ENCODE peak calls at places on chromosomes 12 and 14, in eight cellular contexts. One of them, this sample, is unnamed.

GRCh38 chr12:124684971-124685688 is 117.7 kb upstream of the NCOR2 start:
- DNase-seq in adrenal gland: peak
- DNase-seq in aorta: no peak
- DNase-seq in neural progenitor cell: no peak
- DNase-seq in SK-N-MC: no peak
- DNase-seq in choroid plexus epithelial cell: peak
- DNase-seq in CD4-positive, CD25-positive, alpha-beta regulatory T cell: no peak
- DNase-seq in A549: peak
- DNase-seq in this sample: no peak

GRCh38 chr12:48296586-48297396 is 53.9 kb downstream of the ZNF641 start:
- DNase-seq in CD4-positive, CD25-positive, alpha-beta regulatory T cell: no peak
- DNase-seq in adrenal gland: peak
- DNase-seq in aorta: peak
- DNase-seq in choroid plexus epithelial cell: peak
- DNase-seq in A549: no peak
- DNase-seq in neural progenitor cell: peak
- DNase-seq in SK-N-MC: peak
- DNase-seq in this sample: no peak

GRCh38 chr12:27048822-27049752 is 26.7 kb downstream of the MED21 start:
- DNase-seq in SK-N-MC: peak
- DNase-seq in A549: no peak
- DNase-seq in CD4-positive, CD25-positive, alpha-beta regulatory T cell: no peak
- DNase-seq in aorta: no peak
- DNase-seq in adrenal gland: no peak
- DNase-seq in neural progenitor cell: no peak
- DNase-seq in choroid plexus epithelial cell: peak
- DNase-seq in this sample: no peak

GRCh38 chr14:68248481-68249255 is 429.1 kb downstream of the RAD51B start:
- DNase-seq in CD4-positive, CD25-positive, alpha-beta regulatory T cell: peak
- DNase-seq in SK-N-MC: peak
- DNase-seq in aorta: peak
- DNase-seq in choroid plexus epithelial cell: peak
- DNase-seq in neural progenitor cell: peak
- DNase-seq in adrenal gland: peak
- DNase-seq in A549: peak
- DNase-seq in this sample: peak

GRCh38 chr14:27384124-27384523 is 786.3 kb upstream of the NOVA1 start:
- DNase-seq in aorta: no peak
- DNase-seq in adrenal gland: no peak
- DNase-seq in A549: no peak
- DNase-seq in choroid plexus epithelial cell: no peak
- DNase-seq in SK-N-MC: no peak
- DNase-seq in neural progenitor cell: no peak
- DNase-seq in CD4-positive, CD25-positive, alpha-beta regulatory T cell: no peak
- DNase-seq in this sample: no peak

GRCh38 chr14:53967606-53968005 is 11.0 kb upstream of the BMP4 start:
- DNase-seq in choroid plexus epithelial cell: no peak
- DNase-seq in SK-N-MC: no peak
- DNase-seq in CD4-positive, CD25-positive, alpha-beta regulatory T cell: no peak
- DNase-seq in A549: no peak
- DNase-seq in aorta: no peak
- DNase-seq in neural progenitor cell: no peak
- DNase-seq in adrenal gland: no peak
- DNase-seq in this sample: no peak

GRCh38 chr14:55976619-55977018 is 141.6 kb upstream of the PELI2 start:
- DNase-seq in SK-N-MC: no peak
- DNase-seq in aorta: no peak
- DNase-seq in neural progenitor cell: no peak
- DNase-seq in adrenal gland: peak
- DNase-seq in A549: no peak
- DNase-seq in choroid plexus epithelial cell: no peak
- DNase-seq in CD4-positive, CD25-positive, alpha-beta regulatory T cell: no peak
- DNase-seq in this sample: no peak

GRCh38 chr12:18141583-18141982 is 51.6 kb upstream of the RERGL start:
- DNase-seq in adrenal gland: no peak
- DNase-seq in choroid plexus epithelial cell: peak
- DNase-seq in SK-N-MC: no peak
- DNase-seq in CD4-positive, CD25-positive, alpha-beta regulatory T cell: no peak
- DNase-seq in neural progenitor cell: no peak
- DNase-seq in A549: no peak
- DNase-seq in aorta: no peak
- DNase-seq in this sample: no peak

GRCh38 chr12:58176296-58176869 is 235.0 kb downstream of the ATP23 start:
- DNase-seq in adrenal gland: no peak
- DNase-seq in choroid plexus epithelial cell: peak
- DNase-seq in aorta: no peak
- DNase-seq in SK-N-MC: no peak
- DNase-seq in neural progenitor cell: peak
- DNase-seq in CD4-positive, CD25-positive, alpha-beta regulatory T cell: no peak
- DNase-seq in A549: peak
- DNase-seq in this sample: no peak

GRCh38 chr14:101118746-101119610 is 215.5 kb upstream of the RTL1 start:
- DNase-seq in A549: no peak
- DNase-seq in adrenal gland: no peak
- DNase-seq in neural progenitor cell: no peak
- DNase-seq in CD4-positive, CD25-positive, alpha-beta regulatory T cell: no peak
- DNase-seq in aorta: no peak
- DNase-seq in choroid plexus epithelial cell: no peak
- DNase-seq in SK-N-MC: no peak
- DNase-seq in this sample: no peak

GRCh38 chr12:80838024-80838658 is 99.6 kb downstream of the LIN7A start:
- DNase-seq in neural progenitor cell: no peak
- DNase-seq in A549: no peak
- DNase-seq in CD4-positive, CD25-positive, alpha-beta regulatory T cell: no peak
- DNase-seq in aorta: no peak
- DNase-seq in choroid plexus epithelial cell: no peak
- DNase-seq in SK-N-MC: no peak
- DNase-seq in adrenal gland: no peak
- DNase-seq in this sample: no peak

GRCh38 chr12:49645151-49646039 is 22.0 kb downstream of the PRPF40B start:
- DNase-seq in SK-N-MC: no peak
- DNase-seq in adrenal gland: no peak
- DNase-seq in choroid plexus epithelial cell: no peak
- DNase-seq in A549: no peak
- DNase-seq in neural progenitor cell: no peak
- DNase-seq in aorta: no peak
- DNase-seq in CD4-positive, CD25-positive, alpha-beta regulatory T cell: no peak
- DNase-seq in this sample: no peak

GRCh38 chr14:104368751-104369100 is 210.8 kb upstream of the C14orf180 start:
- DNase-seq in choroid plexus epithelial cell: no peak
- DNase-seq in adrenal gland: no peak
- DNase-seq in CD4-positive, CD25-positive, alpha-beta regulatory T cell: no peak
- DNase-seq in A549: no peak
- DNase-seq in aorta: peak
- DNase-seq in SK-N-MC: no peak
- DNase-seq in neural progenitor cell: no peak
- DNase-seq in this sample: no peak
- H3K4me3 ChIP-seq in choroid plexus epithelial cell: no peak
- H3K4me3 ChIP-seq in adrenal gland: no peak
- H3K4me3 ChIP-seq in CD4-positive, CD25-positive, alpha-beta regulatory T cell: no peak
- H3K4me3 ChIP-seq in A549: no peak
- H3K4me3 ChIP-seq in aorta: no peak
- H3K4me3 ChIP-seq in SK-N-MC: no peak
- H3K4me3 ChIP-seq in neural progenitor cell: no peak
- H3K4me3 ChIP-seq in this sample: no peak

GRCh38 chr12:52007982-52008510 is 1.3 kb downstream of the TAMALIN start:
- DNase-seq in A549: no peak
- DNase-seq in adrenal gland: no peak
- DNase-seq in aorta: no peak
- DNase-seq in SK-N-MC: no peak
- DNase-seq in neural progenitor cell: no peak
- DNase-seq in CD4-positive, CD25-positive, alpha-beta regulatory T cell: no peak
- DNase-seq in choroid plexus epithelial cell: no peak
- DNase-seq in this sample: no peak

GRCh38 chr12:52006726-52007157 is at the start of gene TAMALIN:
- DNase-seq in neural progenitor cell: peak
- DNase-seq in aorta: peak
- DNase-seq in SK-N-MC: no peak
- DNase-seq in CD4-positive, CD25-positive, alpha-beta regulatory T cell: peak
- DNase-seq in adrenal gland: peak
- DNase-seq in A549: no peak
- DNase-seq in choroid plexus epithelial cell: peak
- DNase-seq in this sample: peak

GRCh38 chr12:52005218-52005902 is 1.4 kb upstream of the TAMALIN start:
- DNase-seq in adrenal gland: no peak
- DNase-seq in choroid plexus epithelial cell: no peak
- DNase-seq in neural progenitor cell: no peak
- DNase-seq in SK-N-MC: no peak
- DNase-seq in A549: no peak
- DNase-seq in CD4-positive, CD25-positive, alpha-beta regulatory T cell: no peak
- DNase-seq in aorta: no peak
- DNase-seq in this sample: no peak

GRCh38 chr12:52007158-52007921 is 594 bp downstream of the TAMALIN start:
- DNase-seq in CD4-positive, CD25-positive, alpha-beta regulatory T cell: peak
- DNase-seq in A549: no peak
- DNase-seq in aorta: peak
- DNase-seq in choroid plexus epithelial cell: peak
- DNase-seq in neural progenitor cell: peak
- DNase-seq in SK-N-MC: no peak
- DNase-seq in adrenal gland: no peak
- DNase-seq in this sample: no peak

DNA sequence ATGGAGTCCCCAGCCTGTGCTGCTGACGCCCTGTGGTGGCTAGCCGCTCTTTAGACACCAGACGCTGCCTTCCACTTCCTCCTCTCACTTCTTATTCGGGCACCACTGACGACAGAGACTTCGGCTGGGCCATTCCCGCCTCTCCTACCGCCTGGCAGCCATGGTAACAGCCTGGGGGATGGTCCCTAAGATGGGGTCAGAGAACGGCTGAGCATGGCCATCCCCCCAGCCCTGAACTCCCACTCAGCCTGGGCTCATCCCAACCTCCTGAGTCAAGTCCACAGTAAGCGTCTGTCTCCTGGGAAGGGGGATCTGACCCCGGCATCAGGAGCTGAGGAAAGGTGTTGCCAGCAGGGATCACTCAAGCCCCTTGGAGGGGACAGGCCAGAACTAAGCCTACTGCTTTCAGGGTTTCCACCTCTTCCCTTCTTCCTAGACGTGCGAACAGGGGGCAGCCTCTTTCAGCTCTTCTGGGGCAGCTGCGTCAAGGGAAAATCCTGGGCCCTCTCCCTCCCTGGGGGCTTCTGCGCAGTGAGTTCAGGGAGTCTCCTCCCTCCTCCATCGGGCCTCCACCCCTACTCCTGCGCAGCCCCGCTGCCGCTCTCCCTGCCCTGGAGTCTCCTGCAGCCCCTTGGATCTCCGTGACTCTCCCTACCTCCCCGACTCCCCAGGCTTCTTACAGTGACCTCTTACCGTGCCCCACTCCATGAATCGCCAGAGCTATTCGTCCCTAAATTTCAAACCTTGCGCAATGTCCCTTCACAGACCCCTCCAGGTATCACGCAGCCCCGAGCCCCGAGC is 643 bp upstream of the TAMALIN start:
- DNase-seq in choroid plexus epithelial cell: no peak
- DNase-seq in CD4-positive, CD25-positive, alpha-beta regulatory T cell: no peak
- DNase-seq in aorta: peak
- DNase-seq in adrenal gland: peak
- DNase-seq in neural progenitor cell: peak
- DNase-seq in A549: no peak
- DNase-seq in SK-N-MC: no peak
- DNase-seq in this sample: no peak
- H3K4me3 ChIP-seq in choroid plexus epithelial cell: peak
- H3K4me3 ChIP-seq in CD4-positive, CD25-positive, alpha-beta regulatory T cell: no peak
- H3K4me3 ChIP-seq in aorta: peak
- H3K4me3 ChIP-seq in adrenal gland: no peak
- H3K4me3 ChIP-seq in neural progenitor cell: peak
- H3K4me3 ChIP-seq in A549: peak
- H3K4me3 ChIP-seq in SK-N-MC: peak
- H3K4me3 ChIP-seq in this sample: peak

DNA sequence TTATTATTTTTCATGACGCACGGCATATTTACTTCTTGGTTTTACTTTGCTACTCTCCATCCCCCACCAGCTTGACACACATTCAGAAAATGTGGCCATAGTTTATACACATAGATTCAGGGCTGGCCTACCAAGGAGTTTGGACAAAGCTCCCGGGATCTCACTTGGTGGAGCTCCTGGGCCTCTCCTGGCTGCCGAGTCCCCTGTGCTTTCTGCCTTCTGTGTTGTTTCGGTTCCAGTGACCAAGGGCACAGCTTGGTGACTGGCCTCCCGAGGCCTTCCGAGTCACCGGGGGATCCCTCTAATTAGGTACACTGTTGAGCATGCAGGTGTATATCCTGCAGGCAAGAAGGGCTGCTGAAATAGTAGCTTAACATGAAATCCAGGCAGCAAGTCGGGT is 63.5 kb downstream of the RGS6 start:
- DNase-seq in neural progenitor cell: no peak
- DNase-seq in A549: no peak
- DNase-seq in adrenal gland: no peak
- DNase-seq in choroid plexus epithelial cell: no peak
- DNase-seq in CD4-positive, CD25-positive, alpha-beta regulatory T cell: no peak
- DNase-seq in aorta: no peak
- DNase-seq in SK-N-MC: no peak
- DNase-seq in this sample: no peak
- H3K4me3 ChIP-seq in neural progenitor cell: no peak
- H3K4me3 ChIP-seq in A549: no peak
- H3K4me3 ChIP-seq in adrenal gland: no peak
- H3K4me3 ChIP-seq in choroid plexus epithelial cell: no peak
- H3K4me3 ChIP-seq in CD4-positive, CD25-positive, alpha-beta regulatory T cell: no peak
- H3K4me3 ChIP-seq in aorta: no peak
- H3K4me3 ChIP-seq in SK-N-MC: no peak
- H3K4me3 ChIP-seq in this sample: no peak

GRCh38 chr12:42099433-42099832 is 45.2 kb downstream of the GXYLT1 start:
- DNase-seq in A549: no peak
- DNase-seq in adrenal gland: no peak
- DNase-seq in choroid plexus epithelial cell: no peak
- DNase-seq in neural progenitor cell: no peak
- DNase-seq in aorta: no peak
- DNase-seq in SK-N-MC: no peak
- DNase-seq in CD4-positive, CD25-positive, alpha-beta regulatory T cell: no peak
- DNase-seq in this sample: no peak

GRCh38 chr12:42103155-42103554 is 41.5 kb downstream of the GXYLT1 start:
- DNase-seq in choroid plexus epithelial cell: no peak
- DNase-seq in aorta: no peak
- DNase-seq in SK-N-MC: no peak
- DNase-seq in CD4-positive, CD25-positive, alpha-beta regulatory T cell: no peak
- DNase-seq in A549: no peak
- DNase-seq in neural progenitor cell: no peak
- DNase-seq in adrenal gland: no peak
- DNase-seq in this sample: no peak

GRCh38 chr12:42102720-42103119 is 42.0 kb downstream of the GXYLT1 start:
- DNase-seq in CD4-positive, CD25-positive, alpha-beta regulatory T cell: no peak
- DNase-seq in SK-N-MC: no peak
- DNase-seq in A549: no peak
- DNase-seq in adrenal gland: no peak
- DNase-seq in neural progenitor cell: no peak
- DNase-seq in aorta: no peak
- DNase-seq in choroid plexus epithelial cell: no peak
- DNase-seq in this sample: no peak

GRCh38 chr12:42094277-42094676 is 50.4 kb downstream of the GXYLT1 start:
- DNase-seq in SK-N-MC: no peak
- DNase-seq in A549: no peak
- DNase-seq in choroid plexus epithelial cell: peak
- DNase-seq in neural progenitor cell: no peak
- DNase-seq in adrenal gland: peak
- DNase-seq in aorta: no peak
- DNase-seq in CD4-positive, CD25-positive, alpha-beta regulatory T cell: peak
- DNase-seq in this sample: peak

DNA sequence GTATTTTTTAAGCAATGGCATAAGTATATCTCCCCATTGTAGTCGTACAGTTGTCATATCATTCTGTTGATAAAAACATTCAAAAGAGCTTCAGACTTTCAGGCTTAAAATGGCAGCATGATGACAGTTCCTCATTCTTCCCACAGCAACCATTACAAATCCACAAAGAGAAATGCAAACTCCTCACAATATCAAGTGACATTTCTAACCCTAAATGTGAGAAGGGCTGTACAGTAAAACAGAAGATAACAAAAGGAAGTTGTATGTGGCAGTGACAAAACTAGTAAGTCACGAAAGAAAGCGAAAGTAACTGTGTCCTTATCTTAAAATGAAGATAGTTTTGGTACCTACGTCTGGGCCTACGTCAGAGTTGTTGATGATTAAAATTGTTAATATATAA is 46.7 kb downstream of the GXYLT1 start:
- DNase-seq in choroid plexus epithelial cell: no peak
- DNase-seq in neural progenitor cell: no peak
- DNase-seq in CD4-positive, CD25-positive, alpha-beta regulatory T cell: peak
- DNase-seq in aorta: no peak
- DNase-seq in adrenal gland: no peak
- DNase-seq in SK-N-MC: no peak
- DNase-seq in A549: no peak
- DNase-seq in this sample: no peak
- H3K4me3 ChIP-seq in choroid plexus epithelial cell: no peak
- H3K4me3 ChIP-seq in neural progenitor cell: no peak
- H3K4me3 ChIP-seq in CD4-positive, CD25-positive, alpha-beta regulatory T cell: peak
- H3K4me3 ChIP-seq in aorta: no peak
- H3K4me3 ChIP-seq in adrenal gland: no peak
- H3K4me3 ChIP-seq in SK-N-MC: no peak
- H3K4me3 ChIP-seq in A549: no peak
- H3K4me3 ChIP-seq in this sample: no peak